ENCODE peak calls at places on chromosomes 6 and 20, in ten cellular contexts. E is mesenchymal stem cell; N is heart right ventricle; X is OCI-LY7; Z is effector memory CD4-positive, alpha-beta T cell; M is upper lobe of right lung; S is colonic mucosa; H is GM12878; V is esophagus muscularis mucosa; G is esophagus squamous epithelium. D is an unnamed sample.

GRCh38 chr20:50655325-50655880 is 35.9 kb downstream of the RIPOR3 start:
- DNase-seq in S (peak), X (no peak), M (no peak), Z (no peak), G (no peak), H (no peak), V (no peak), N (peak), E (peak), D (no peak)

GRCh38 chr6:30818426-30818841 is 65.9 kb upstream of the DDR1 start:
- DNase-seq in G (no peak), H (no peak), V (no peak), N (no peak), Z (no peak), X (no peak), S (no peak), M (no peak), E (peak), D (no peak)

GRCh38 chr20:33506576-33506975 is 16.7 kb downstream of the CBFA2T2 start:
- DNase-seq in N (no peak), X (no peak), Z (no peak), S (no peak), G (no peak), H (no peak), M (no peak), E (no peak), V (no peak), D (no peak)

GRCh38 chr6:68975064-68975463 is 340.0 kb downstream of the ADGRB3 start:
- DNase-seq in X (no peak), S (no peak), H (no peak), E (peak), N (no peak), G (no peak), Z (no peak), M (no peak), V (no peak), D (peak)

GRCh38 chr20:37361336-37361735 is 15.4 kb downstream of the SRC start:
- DNase-seq in M (peak), N (no peak), G (no peak), S (no peak), H (no peak), X (no peak), V (no peak), E (no peak), Z (no peak), D (no peak)

GRCh38 chr6:63565058-63565726 is 7.1 kb upstream of the LOC128125822 start:
- DNase-seq in E (peak), H (no peak), Z (no peak), X (no peak), S (peak), N (no peak), G (no peak), V (no peak), M (no peak), D (no peak)

GRCh38 chr20:24118781-24119175 is 130.2 kb upstream of the GGTLC1 start:
- DNase-seq in N (no peak), X (no peak), M (no peak), V (no peak), Z (no peak), H (no peak), S (no peak), E (no peak), G (no peak), D (no peak)

GRCh38 chr6:105035299-105035698 is 78.4 kb downstream of the LIN28B start:
- DNase-seq in G (no peak), X (no peak), M (no peak), H (no peak), N (no peak), S (no peak), V (no peak), Z (no peak), E (no peak), D (no peak)

GRCh38 chr20:57849126-57849867 is 139.5 kb upstream of the PMEPA1 start:
- DNase-seq in V (no peak), X (no peak), H (no peak), G (no peak), N (no peak), S (no peak), E (no peak), Z (no peak), M (no peak), D (no peak)

GRCh38 chr6:85403331-85404015 is 46.4 kb upstream of the NT5E start:
- DNase-seq in M (no peak), N (no peak), V (no peak), E (peak), G (no peak), H (no peak), Z (no peak), S (no peak), X (no peak), D (no peak)

GRCh38 chr6:85401186-85402062 is 48.5 kb upstream of the NT5E start:
- DNase-seq in N (no peak), E (no peak), S (no peak), Z (no peak), H (no peak), G (no peak), X (no peak), V (no peak), M (no peak), D (no peak)

GRCh38 chr6:85404497-85405174 is 45.2 kb upstream of the NT5E start:
- DNase-seq in V (no peak), G (no peak), X (no peak), N (no peak), H (no peak), M (no peak), E (peak), Z (no peak), S (peak), D (no peak)

GRCh38 chr6:85402071-85402470 is 47.8 kb upstream of the NT5E start:
- DNase-seq in M (no peak), E (no peak), N (no peak), V (no peak), S (no peak), H (no peak), G (no peak), Z (no peak), X (no peak), D (no peak)

DNA sequence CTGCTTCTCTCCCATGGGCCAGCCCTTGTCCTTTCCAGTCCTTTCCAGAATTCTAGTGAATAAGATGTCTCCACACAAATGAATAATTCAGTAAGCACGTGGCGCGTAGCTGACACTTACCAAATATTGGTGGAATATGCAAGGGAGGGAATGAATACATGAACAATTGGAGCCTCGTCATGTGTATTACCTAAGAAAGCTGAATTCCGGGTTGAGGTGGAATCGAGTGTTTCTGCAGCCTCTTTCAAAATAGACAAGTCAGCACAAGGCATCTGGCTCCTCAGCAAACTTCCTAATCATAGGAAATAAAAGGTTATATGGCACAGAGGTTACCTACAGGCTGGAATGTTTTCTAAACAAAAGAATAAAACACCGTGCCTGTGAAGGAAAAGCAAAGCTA is 47.0 kb upstream of the NT5E start:
- DNase-seq in Z (no peak), V (no peak), M (no peak), S (no peak), H (no peak), G (no peak), E (no peak), X (no peak), N (no peak), D (no peak)
- H3K27ac ChIP-seq in Z (no peak), V (peak), M (peak), S (peak), H (no peak), G (peak), E (peak), X (no peak), N (no peak), D (no peak)

GRCh38 chr6:119499797-119500196 is 150.2 kb upstream of the MAN1A1 start:
- DNase-seq in H (no peak), E (no peak), S (no peak), N (no peak), G (no peak), X (no peak), Z (no peak), M (no peak), V (no peak), D (no peak)

GRCh38 chr6:119497988-119498727 is 148.6 kb upstream of the MAN1A1 start:
- DNase-seq in Z (no peak), M (no peak), X (no peak), V (no peak), E (no peak), S (no peak), N (no peak), G (no peak), H (no peak), D (no peak)

GRCh38 chr6:119493980-119494379 is 144.4 kb upstream of the MAN1A1 start:
- DNase-seq in V (no peak), X (no peak), E (no peak), N (no peak), M (no peak), S (no peak), G (no peak), H (no peak), Z (no peak), D (no peak)

DNA sequence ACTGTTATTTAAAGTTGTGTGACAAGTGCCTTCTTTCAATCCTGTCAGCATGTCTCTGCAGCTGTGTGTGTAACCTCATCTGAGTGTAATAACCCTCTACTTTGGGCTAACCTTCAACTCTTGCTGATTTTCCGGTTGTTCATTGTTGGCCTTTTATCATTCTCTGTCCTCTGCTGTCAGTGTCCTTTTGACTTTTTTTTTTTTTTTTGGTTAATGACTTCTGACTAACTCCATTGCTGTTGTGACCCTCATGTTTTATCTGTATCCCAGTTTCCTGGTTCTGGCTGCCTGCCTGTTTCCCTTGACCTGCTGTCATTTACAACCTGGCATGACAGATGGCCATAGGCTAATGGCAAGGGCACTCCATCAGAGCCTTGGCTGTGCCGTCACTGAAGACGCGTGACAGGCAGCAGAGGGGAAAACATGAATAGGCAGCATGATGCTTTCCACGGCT is 145.7 kb upstream of the MAN1A1 start:
- DNase-seq in E (no peak), H (no peak), Z (no peak), X (no peak), V (no peak), S (peak), G (no peak), M (no peak), N (peak), D (no peak)
- H3K27ac ChIP-seq in E (no peak), H (no peak), Z (no peak), X (no peak), V (no peak), S (peak), G (no peak), M (no peak), N (no peak), D (no peak)

DNA sequence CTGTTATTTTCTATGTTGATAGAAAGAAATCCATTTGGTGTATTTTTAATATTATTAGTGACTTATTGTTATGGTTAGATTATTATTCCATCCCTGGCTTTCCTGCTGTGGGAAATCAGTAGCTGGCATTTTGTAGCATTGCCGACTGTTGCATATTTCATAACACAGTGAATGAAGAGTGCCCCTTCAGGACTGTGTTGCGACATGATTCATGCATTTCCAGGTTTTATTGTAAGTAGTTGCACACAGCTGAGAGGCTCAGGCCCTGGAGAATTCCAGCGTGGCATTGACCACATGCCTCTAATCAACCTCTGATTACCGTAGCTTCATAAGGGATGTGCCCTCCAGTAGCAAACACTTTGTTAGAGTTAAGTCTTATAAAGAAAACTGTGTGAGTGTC is 263.9 kb downstream of the FARS2 start:
- DNase-seq in H (no peak), Z (no peak), S (no peak), V (no peak), M (no peak), N (no peak), E (peak), X (no peak), G (no peak), D (no peak)
- H3K27ac ChIP-seq in H (no peak), Z (no peak), S (no peak), V (no peak), M (no peak), N (no peak), E (no peak), X (no peak), G (no peak), D (no peak)

DNA sequence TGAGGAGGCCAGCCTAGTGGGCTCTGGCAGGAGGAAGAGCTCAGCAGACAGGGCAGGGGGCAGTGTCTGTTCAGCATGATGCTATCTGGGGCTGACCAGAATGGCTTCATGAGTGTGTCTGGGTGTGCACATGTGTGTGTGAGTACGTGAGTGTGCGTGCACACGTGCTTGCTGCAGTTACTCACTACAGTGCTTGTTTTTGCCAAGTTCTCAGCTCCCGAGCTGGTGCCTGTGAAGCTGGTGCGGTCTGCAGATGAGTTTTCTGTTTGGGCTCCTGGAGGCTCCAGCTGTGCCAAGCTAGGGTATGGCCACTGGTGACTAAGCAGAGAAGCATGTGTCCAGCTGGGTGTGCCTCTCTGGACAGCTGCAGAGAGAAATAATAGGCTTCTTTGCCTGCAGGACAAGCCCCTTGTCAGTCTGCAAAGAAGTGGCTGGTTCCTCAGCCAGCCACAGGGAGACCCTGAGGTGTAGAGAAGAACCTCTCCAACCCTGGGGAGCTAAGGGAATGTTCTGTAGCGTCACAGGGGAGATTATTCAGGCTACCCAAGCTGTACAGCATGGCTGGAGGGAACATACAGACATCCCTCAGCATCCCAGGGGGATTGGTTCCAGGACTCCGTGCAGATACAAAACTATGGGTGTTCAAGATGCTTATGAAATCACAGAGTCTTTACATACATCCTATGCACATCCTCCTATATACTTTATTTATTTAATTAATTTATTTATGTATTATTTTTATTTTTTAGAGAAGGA is 40.2 kb upstream of the FAM50B start:
- DNase-seq in G (no peak), E (peak), X (no peak), N (peak), H (no peak), Z (no peak), S (no peak), M (no peak), V (no peak), D (no peak)
- H3K27ac ChIP-seq in G (peak), E (peak), X (no peak), N (peak), H (no peak), Z (no peak), S (no peak), M (peak), V (peak), D (no peak)

GRCh38 chr6:62283828-62284411 is 2.1 kb downstream of the KHDRBS2 start:
- DNase-seq in V (no peak), Z (no peak), S (peak), M (no peak), N (no peak), E (peak), G (no peak), H (no peak), X (peak), D (no peak)
- H3K27ac ChIP-seq in V (no peak), Z (no peak), S (peak), M (no peak), N (no peak), E (no peak), G (no peak), H (no peak), X (no peak), D (peak)